ENCODE peak calls at places on chromosomes 11 and 22, in five cellular contexts. W is upper lobe of right lung; L is NCI-H1092 treated with DMSO at 0.1 percent for 48 hours; X is stimulated activated CD4-positive, alpha-beta T cell treated with anti-CD3 and anti-CD28 coated beads, Interleukin-1b, Interleukin-23, amount 100 ng/mL, for 24 hours; I is PC-3. U is an unnamed sample.

GRCh38 chr11:41613321-41613720 is 153.9 kb upstream of the LRRC4C start:
- DNase-seq in W (no peak), L (no peak), X (no peak), I (peak; percentile 65), U (no peak)

GRCh38 chr11:88508808-88509581 is 171.5 kb upstream of the CTSC start:
- DNase-seq in W (peak; percentile 73), L (peak; percentile 25), X (peak; percentile 1), I (no peak), U (peak; percentile 80)

GRCh38 chr11:96293583-96293982 is 49.4 kb downstream of the MAML2 start:
- DNase-seq in W (no peak), L (no peak), X (no peak), I (no peak), U (no peak)

GRCh38 chr11:118051136-118051610 is 25.7 kb upstream of the TMPRSS4 start:
- DNase-seq in W (no peak), L (no peak), X (no peak), I (no peak), U (no peak)

GRCh38 chr22:45599836-45600577 is 71.6 kb upstream of the ATXN10 start:
- DNase-seq in W (peak; percentile 42), L (no peak), X (no peak), I (no peak), U (peak; percentile 38)

GRCh38 chr22:17137861-17138425 is 16.8 kb upstream of the TMEM121B start:
- DNase-seq in W (no peak), L (no peak), X (no peak), I (no peak), U (no peak)

GRCh38 chr11:94129505-94130335 is 1.1 kb downstream of the PANX1 start:
- DNase-seq in W (no peak), L (peak; percentile 75), X (peak; percentile 22), I (peak; percentile 85), U (no peak)

GRCh38 chr11:17463795-17464194 is 12.8 kb downstream of the ABCC8 start:
- DNase-seq in W (no peak), L (no peak), X (no peak), I (no peak), U (no peak)

GRCh38 chr22:19868773-19869471 is 14.2 kb upstream of the GNB1L start:
- DNase-seq in W (peak; percentile 48), L (no peak), X (no peak), I (no peak), U (peak; percentile 59)

GRCh38 chr11:61893981-61894380 is 2.6 kb upstream of the FADS3 start:
- DNase-seq in W (no peak), L (no peak), X (no peak), I (peak; percentile 78), U (no peak)

GRCh38 chr11:129724866-129725265 is 90.8 kb upstream of the TMEM45B start:
- DNase-seq in W (no peak), L (no peak), X (no peak), I (peak; percentile 65), U (no peak)

GRCh38 chr11:105227363-105227762 is 87.8 kb upstream of the CARD18 start:
- DNase-seq in W (no peak), L (no peak), X (no peak), I (no peak), U (no peak)

GRCh38 chr22:39428597-39429071 is 28.2 kb upstream of the MGAT3 start:
- DNase-seq in W (no peak), L (no peak), X (no peak), I (no peak), U (no peak)

GRCh38 chr11:66388746-66389386 is 17.3 kb upstream of the SLC29A2 start:
- DNase-seq in W (peak; percentile 78), L (peak; percentile 70), X (peak; percentile 51), I (peak; percentile 88), U (no peak)

GRCh38 chr11:36051235-36052072 is 107.6 kb downstream of the LDLRAD3 start:
- DNase-seq in W (no peak), L (no peak), X (no peak), I (no peak), U (no peak)